ENCODE peak calls at places on chromosomes 13 and 19, in four cellular contexts. One of them, this sample, is unnamed.

GRCh38 chr19:51689751-51690358 is 3.3 kb upstream of the SPACA6 start:
- DNase-seq in A549: peak
- DNase-seq in H1: no peak
- DNase-seq in K562: peak
- DNase-seq in this sample: no peak

GRCh38 chr19:41551711-41552110 is 24.3 kb upstream of the CEACAM21 start:
- DNase-seq in A549: no peak
- DNase-seq in H1: no peak
- DNase-seq in K562: no peak
- DNase-seq in this sample: no peak

GRCh38 chr13:45055198-45055901 is 65.0 kb upstream of the GTF2F2 start:
- DNase-seq in A549: peak
- DNase-seq in H1: no peak
- DNase-seq in K562: no peak
- DNase-seq in this sample: no peak

GRCh38 chr19:52190679-52191293 is 934 bp downstream of the PPP2R1A start:
- DNase-seq in A549: no peak
- DNase-seq in H1: no peak
- DNase-seq in K562: no peak
- DNase-seq in this sample: no peak

GRCh38 chr19:13797870-13798269 is 2.6 kb downstream of the ZSWIM4 start:
- DNase-seq in A549: no peak
- DNase-seq in H1: no peak
- DNase-seq in K562: no peak
- DNase-seq in this sample: no peak

GRCh38 chr19:54561840-54562239 is 11.8 kb upstream of the LILRA2 start:
- DNase-seq in A549: no peak
- DNase-seq in H1: no peak
- DNase-seq in K562: no peak
- DNase-seq in this sample: no peak

GRCh38 chr19:30086220-30086619 is 144.2 kb downstream of the URI1 start:
- DNase-seq in A549: no peak
- DNase-seq in H1: no peak
- DNase-seq in K562: no peak
- DNase-seq in this sample: no peak

GRCh38 chr13:25886438-25887214 is 165.2 kb downstream of the SHISA2 start:
- DNase-seq in A549: no peak
- DNase-seq in H1: no peak
- DNase-seq in K562: no peak
- DNase-seq in this sample: no peak

GRCh38 chr19:11551603-11552235 is 7.3 kb downstream of the ELOF1 start:
- DNase-seq in A549: no peak
- DNase-seq in H1: no peak
- DNase-seq in K562: peak
- DNase-seq in this sample: no peak

GRCh38 chr13:84844473-84844872 is 954.7 kb downstream of the SLITRK6 start:
- DNase-seq in A549: peak
- DNase-seq in H1: no peak
- DNase-seq in K562: no peak
- DNase-seq in this sample: peak

GRCh38 chr13:74904547-74904946 is 577.4 kb downstream of the TBC1D4 start:
- DNase-seq in A549: no peak
- DNase-seq in H1: no peak
- DNase-seq in K562: no peak
- DNase-seq in this sample: no peak

GRCh38 chr19:12689581-12690216 is 1.9 kb downstream of the GNG14 start:
- DNase-seq in A549: no peak
- DNase-seq in H1: no peak
- DNase-seq in K562: no peak
- DNase-seq in this sample: no peak

GRCh38 chr13:98233127-98233526 is 56.1 kb upstream of the RNF113B start:
- DNase-seq in A549: no peak
- DNase-seq in H1: no peak
- DNase-seq in K562: no peak
- DNase-seq in this sample: no peak

GRCh38 chr13:47417485-47417884 is 520.6 kb upstream of the HTR2A start:
- DNase-seq in A549: no peak
- DNase-seq in H1: no peak
- DNase-seq in K562: no peak
- DNase-seq in this sample: no peak

GRCh38 chr13:29474991-29475390 is 120.5 kb downstream of the SLC7A1 start:
- DNase-seq in A549: no peak
- DNase-seq in H1: no peak
- DNase-seq in K562: no peak
- DNase-seq in this sample: no peak

GRCh38 chr13:45218689-45219088 is 17.8 kb upstream of the KCTD4 start:
- DNase-seq in A549: no peak
- DNase-seq in H1: no peak
- DNase-seq in K562: no peak
- DNase-seq in this sample: no peak

GRCh38 chr19:54407780-54408179 is 7.5 kb upstream of the TTYH1 start:
- DNase-seq in A549: no peak
- DNase-seq in H1: no peak
- DNase-seq in K562: no peak
- DNase-seq in this sample: no peak

GRCh38 chr13:60001892-60002291 is 161.8 kb downstream of the DIAPH3 start:
- DNase-seq in A549: no peak
- DNase-seq in H1: no peak
- DNase-seq in K562: no peak
- DNase-seq in this sample: no peak

GRCh38 chr13:106133025-106133424 is 402.4 kb downstream of the EFNB2 start:
- DNase-seq in A549: no peak
- DNase-seq in H1: no peak
- DNase-seq in K562: no peak
- DNase-seq in this sample: no peak

DNA sequence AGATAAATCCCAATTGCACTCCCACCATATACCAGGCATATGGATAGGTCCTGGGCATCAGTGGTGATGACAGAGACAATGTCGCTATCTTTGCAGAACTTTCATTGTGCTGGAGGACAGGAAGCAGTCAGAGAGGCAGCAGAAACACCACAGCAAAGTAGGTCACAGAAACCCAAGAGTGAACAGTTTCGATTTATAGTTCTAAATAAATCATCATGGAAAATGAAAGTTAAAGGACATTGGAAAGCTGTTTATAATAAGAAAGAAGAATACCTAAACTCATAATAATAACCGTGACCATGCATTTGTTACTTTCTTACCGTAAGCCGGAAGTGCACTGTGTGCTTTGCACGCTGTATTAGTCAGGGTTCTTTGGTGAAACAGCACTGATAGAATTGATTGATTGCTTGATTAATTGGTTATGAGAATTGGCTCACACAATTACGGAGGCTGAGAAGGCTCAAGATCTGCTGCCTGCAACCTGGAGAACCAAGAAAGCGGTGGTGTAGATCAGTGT is 38.9 kb downstream of the ALOX5AP start:
- DNase-seq in A549: no peak
- DNase-seq in H1: no peak
- DNase-seq in K562: no peak
- DNase-seq in this sample: no peak
- TF ChIP-seq RNF2 in A549: no peak
- TF ChIP-seq RNF2 in H1: no peak
- TF ChIP-seq RNF2 in K562: no peak
- TF ChIP-seq RNF2 in this sample: no peak

DNA sequence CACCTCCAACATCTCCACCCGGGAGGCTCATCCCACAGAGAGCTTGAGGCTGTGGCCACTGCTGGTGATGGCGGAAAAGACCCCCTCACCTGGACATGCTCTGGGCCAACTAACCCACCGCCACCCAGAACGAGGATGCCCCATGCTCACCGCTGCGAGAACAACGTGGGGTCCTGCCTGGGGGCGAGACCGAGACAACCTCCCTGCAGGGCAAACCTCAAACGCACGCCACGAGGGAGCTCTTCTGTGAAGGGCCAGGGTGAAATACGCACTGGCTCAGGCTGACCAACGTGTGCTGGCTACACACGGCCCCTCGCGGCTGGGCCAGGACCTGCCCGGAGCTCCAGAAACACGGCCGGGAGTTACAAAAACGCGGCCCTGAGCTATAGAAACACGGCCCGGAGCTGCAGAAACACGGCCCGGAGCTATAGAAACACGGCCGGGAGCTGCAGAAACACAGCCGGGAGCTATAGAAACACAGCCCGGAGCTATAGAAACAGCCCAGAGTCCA is 19.0 kb upstream of the PLPP2 start:
- DNase-seq in A549: no peak
- DNase-seq in H1: no peak
- DNase-seq in K562: no peak
- DNase-seq in this sample: no peak
- TF ChIP-seq RNF2 in A549: no peak
- TF ChIP-seq RNF2 in H1: no peak
- TF ChIP-seq RNF2 in K562: no peak
- TF ChIP-seq RNF2 in this sample: no peak

GRCh38 chr13:61252213-61252612 is 163.4 kb downstream of the PCDH20 start:
- DNase-seq in A549: no peak
- DNase-seq in H1: no peak
- DNase-seq in K562: no peak
- DNase-seq in this sample: no peak

GRCh38 chr13:61253105-61253877 is 162.4 kb downstream of the PCDH20 start:
- DNase-seq in A549: no peak
- DNase-seq in H1: no peak
- DNase-seq in K562: no peak
- DNase-seq in this sample: no peak

GRCh38 chr13:61258185-61258584 is 157.5 kb downstream of the PCDH20 start:
- DNase-seq in A549: no peak
- DNase-seq in H1: no peak
- DNase-seq in K562: no peak
- DNase-seq in this sample: no peak

DNA sequence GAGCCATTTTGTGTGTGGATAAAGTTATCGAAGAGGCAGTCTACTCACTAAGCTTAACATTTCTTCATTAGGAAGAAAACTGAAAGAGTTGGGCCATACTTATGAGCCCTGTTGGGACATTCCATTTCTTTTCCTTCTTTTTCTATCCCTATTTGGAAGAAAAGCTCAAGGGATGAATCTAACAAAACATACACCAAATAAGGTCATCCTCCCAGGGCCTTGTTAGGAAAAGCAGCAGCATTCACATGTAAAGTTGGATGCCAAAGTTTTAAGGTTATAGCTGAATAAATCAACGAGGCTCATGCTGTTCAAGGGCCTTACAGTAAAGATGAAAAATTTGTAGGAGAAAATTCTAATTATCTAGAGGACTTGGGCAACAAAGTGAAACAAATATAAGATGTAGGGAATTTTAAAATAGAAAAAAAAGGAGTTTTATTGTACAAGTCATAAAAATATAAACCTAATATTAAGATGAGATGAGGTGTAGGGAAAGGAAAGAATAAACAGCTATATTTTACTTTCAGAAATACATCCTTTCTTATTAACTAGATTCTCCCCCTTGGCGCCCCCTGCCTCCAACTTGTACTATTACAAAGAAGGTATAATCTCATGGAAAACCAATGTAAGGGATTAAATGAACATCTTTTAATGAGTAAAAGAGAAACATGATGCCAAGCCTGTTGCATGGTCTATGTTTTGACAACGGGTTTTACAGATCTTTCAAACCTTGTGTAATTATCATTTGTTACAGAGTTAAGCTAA is 160.4 kb downstream of the PCDH20 start:
- DNase-seq in A549: no peak
- DNase-seq in H1: no peak
- DNase-seq in K562: no peak
- DNase-seq in this sample: peak
- TF ChIP-seq RNF2 in A549: no peak
- TF ChIP-seq RNF2 in H1: no peak
- TF ChIP-seq RNF2 in K562: no peak
- TF ChIP-seq RNF2 in this sample: no peak

GRCh38 chr19:46115396-46116109 is 8.9 kb downstream of the IGFL3 start:
- DNase-seq in A549: peak
- DNase-seq in H1: no peak
- DNase-seq in K562: no peak
- DNase-seq in this sample: no peak
- TF ChIP-seq RNF2 in A549: no peak
- TF ChIP-seq RNF2 in H1: no peak
- TF ChIP-seq RNF2 in K562: no peak
- TF ChIP-seq RNF2 in this sample: no peak

GRCh38 chr13:66748712-66749111 is 481.4 kb downstream of the PCDH9 start:
- DNase-seq in A549: no peak
- DNase-seq in H1: no peak
- DNase-seq in K562: no peak
- DNase-seq in this sample: no peak
- TF ChIP-seq RNF2 in A549: no peak
- TF ChIP-seq RNF2 in H1: no peak
- TF ChIP-seq RNF2 in K562: no peak
- TF ChIP-seq RNF2 in this sample: no peak

GRCh38 chr19:6433663-6434062 is at the start of gene SLC25A41:
- DNase-seq in A549: no peak
- DNase-seq in H1: no peak
- DNase-seq in K562: no peak
- DNase-seq in this sample: no peak
- TF ChIP-seq RNF2 in A549: no peak
- TF ChIP-seq RNF2 in H1: no peak
- TF ChIP-seq RNF2 in K562: no peak
- TF ChIP-seq RNF2 in this sample: no peak

DNA sequence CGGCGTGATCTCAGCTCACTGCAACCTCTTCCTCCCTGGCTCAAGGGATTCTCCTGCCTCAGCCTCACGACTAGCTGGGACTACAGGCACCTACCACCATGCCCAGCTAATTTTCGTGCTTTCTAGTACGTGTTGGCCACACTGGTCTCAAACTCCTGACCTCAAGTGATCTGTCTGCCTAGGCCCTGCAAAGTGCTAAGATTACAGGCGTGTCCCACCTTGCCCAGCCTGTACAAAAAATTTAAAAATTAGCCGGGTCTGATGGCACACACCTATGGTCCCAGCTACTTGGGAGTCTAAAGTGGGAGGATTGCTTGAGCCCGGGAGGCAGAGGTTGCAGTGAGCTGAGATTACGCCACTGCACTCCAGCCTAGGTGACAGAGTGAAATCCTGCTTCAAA is 4.7 kb upstream of the MEX3D start:
- DNase-seq in A549: no peak
- DNase-seq in H1: no peak
- DNase-seq in K562: no peak
- DNase-seq in this sample: no peak
- TF ChIP-seq RNF2 in A549: no peak
- TF ChIP-seq RNF2 in H1: no peak
- TF ChIP-seq RNF2 in K562: no peak
- TF ChIP-seq RNF2 in this sample: no peak